ENCODE peak calls at places on chromosomes 13 and 19, in four cellular contexts. One of them, this sample, is unnamed.

GRCh38 chr19:43784981-43785808 is 4.4 kb upstream of the KCNN4 start:
- DNase-seq in neural crest cell: peak
- DNase-seq in H1: no peak
- DNase-seq in T-cell: no peak
- DNase-seq in this sample: peak

GRCh38 chr13:35210234-35210633 is 266.3 kb downstream of the MAB21L1 start:
- DNase-seq in neural crest cell: no peak
- DNase-seq in H1: no peak
- DNase-seq in T-cell: no peak
- DNase-seq in this sample: no peak

GRCh38 chr19:6297202-6297601 is 17.4 kb upstream of the MLLT1 start:
- DNase-seq in neural crest cell: no peak
- DNase-seq in H1: no peak
- DNase-seq in T-cell: no peak
- DNase-seq in this sample: no peak

GRCh38 chr13:39571502-39572092 is 31.4 kb downstream of the LHFPL6 start:
- DNase-seq in neural crest cell: no peak
- DNase-seq in H1: no peak
- DNase-seq in T-cell: no peak
- DNase-seq in this sample: no peak

GRCh38 chr19:12769689-12770088 is 5.7 kb downstream of the HOOK2 start:
- DNase-seq in neural crest cell: peak
- DNase-seq in H1: peak
- DNase-seq in T-cell: no peak
- DNase-seq in this sample: peak

GRCh38 chr13:110382229-110382628 is 75.1 kb downstream of the COL4A2 start:
- DNase-seq in neural crest cell: no peak
- DNase-seq in H1: no peak
- DNase-seq in T-cell: no peak
- DNase-seq in this sample: no peak

GRCh38 chr13:73883162-73883561 is 251.0 kb downstream of the KLF12 start:
- DNase-seq in neural crest cell: no peak
- DNase-seq in H1: no peak
- DNase-seq in T-cell: no peak
- DNase-seq in this sample: no peak

GRCh38 chr19:48484931-48485612 is 15.9 kb downstream of the CYTH2 start:
- DNase-seq in neural crest cell: no peak
- DNase-seq in H1: no peak
- DNase-seq in T-cell: no peak
- DNase-seq in this sample: peak

GRCh38 chr13:36131215-36131930 is at the start of gene DCLK1:
- DNase-seq in neural crest cell: peak
- DNase-seq in H1: no peak
- DNase-seq in T-cell: no peak
- DNase-seq in this sample: peak

GRCh38 chr19:35715981-35716734 is 1.6 kb upstream of the KMT2B start:
- DNase-seq in neural crest cell: no peak
- DNase-seq in H1: no peak
- DNase-seq in T-cell: no peak
- DNase-seq in this sample: no peak

This sample was measured in glutamatergic neuron.